ENCODE peak calls at places on chromosome 21, in four cellular contexts. M is germinal center, U is H7, I is brain microvascular endothelial cell. V is an unnamed sample.

GRCh38 chr21:17343055-17343454 is 169.8 kb upstream of the CXADR start:
- DNase-seq in M (no peak), U (peak), I (peak), V (peak)

GRCh38 chr21:42929969-42930368 is 4.5 kb upstream of the ERVH48-1 start:
- DNase-seq in M (no peak), U (no peak), I (no peak), V (no peak)

GRCh38 chr21:26506951-26507350 is 66.1 kb downstream of the CYYR1 start:
- DNase-seq in M (no peak), U (no peak), I (peak), V (no peak)

GRCh38 chr21:9758141-9758540 is 763.2 kb upstream of the TPTE start:
- DNase-seq in M (no peak), U (no peak), I (no peak), V (no peak)

GRCh38 chr21:39024538-39024937 is 158.7 kb downstream of the PSMG1 start:
- DNase-seq in M (no peak), U (no peak), I (no peak), V (no peak)

GRCh38 chr21:46126321-46127238 is 28.7 kb downstream of the COL6A2 start:
- DNase-seq in M (no peak), U (peak), I (no peak), V (no peak)

GRCh38 chr21:39900491-39900890 is 33.3 kb downstream of the PCP4 start:
- DNase-seq in M (no peak), U (no peak), I (no peak), V (no peak)

GRCh38 chr21:42837421-42838211 is 41.7 kb downstream of the WDR4 start:
- DNase-seq in M (no peak), U (peak), I (no peak), V (no peak)

GRCh38 chr21:33078907-33079582 is 9.1 kb downstream of the OLIG1 start:
- DNase-seq in M (peak), U (peak), I (peak), V (no peak)

GRCh38 chr21:31162827-31163226 is 124.6 kb upstream of the KRTAP19-8 start:
- DNase-seq in M (no peak), U (no peak), I (peak), V (no peak)

GRCh38 chr21:35614412-35614901 is 445.9 kb downstream of the SETD4 start:
- DNase-seq in M (no peak), U (no peak), I (peak), V (no peak)

GRCh38 chr21:43318841-43319781 is 107.8 kb downstream of the SIK1 start:
- DNase-seq in M (peak), U (no peak), I (peak), V (no peak)

GRCh38 chr21:20570824-20571232 is 427.4 kb upstream of the NCAM2 start:
- DNase-seq in M (no peak), U (peak), I (no peak), V (peak)

GRCh38 chr21:29514652-29515247 is 216.0 kb downstream of the BACH1 start:
- DNase-seq in M (no peak), U (no peak), I (no peak), V (no peak)

GRCh38 chr21:41933259-41934079 is 20.3 kb downstream of the C2CD2 start:
- DNase-seq in M (no peak), U (no peak), I (no peak), V (no peak)

GRCh38 chr21:41537356-41537755 is 29.4 kb upstream of the TMPRSS2 start:
- DNase-seq in M (no peak), U (no peak), I (no peak), V (no peak)

GRCh38 chr21:21200939-21201610 is 202.9 kb downstream of the NCAM2 start:
- DNase-seq in M (no peak), U (no peak), I (peak), V (no peak)

GRCh38 chr21:21052672-21053071 is 54.5 kb downstream of the NCAM2 start:
- DNase-seq in M (no peak), U (no peak), I (no peak), V (no peak)

GRCh38 chr21:25963186-25963585 is 207.4 kb downstream of the APP start:
- DNase-seq in M (no peak), U (no peak), I (no peak), V (no peak)

GRCh38 chr21:34807146-34807880 is 138.5 kb downstream of the CLIC6 start:
- DNase-seq in M (no peak), U (no peak), I (peak), V (no peak)

GRCh38 chr21:39885119-39885848 is 18.0 kb downstream of the PCP4 start:
- DNase-seq in M (no peak), U (peak), I (no peak), V (peak)

GRCh38 chr21:42107177-42107880 is 36.2 kb downstream of the UMODL1 start:
- DNase-seq in M (no peak), U (peak), I (no peak), V (peak)

GRCh38 chr21:26840206-26840605 is 5.0 kb downstream of the ADAMTS1 start:
- DNase-seq in M (no peak), U (no peak), I (no peak), V (no peak)

GRCh38 chr21:34965200-34966174 is 83.6 kb downstream of the RUNX1 start:
- DNase-seq in M (no peak), U (no peak), I (no peak), V (no peak)

GRCh38 chr21:14686466-14687276 is 140.6 kb upstream of the SAMSN1 start:
- DNase-seq in M (peak), U (no peak), I (no peak), V (no peak)

GRCh38 chr21:45516671-45517151 is 25.5 kb downstream of the SLC19A1 start:
- DNase-seq in M (no peak), U (no peak), I (no peak), V (no peak)

GRCh38 chr21:17660449-17660848 is 47.7 kb upstream of the BTG3 start:
- DNase-seq in M (no peak), U (no peak), I (no peak), V (no peak)

GRCh38 chr21:40667964-40668363 is 179.0 kb downstream of the DSCAM start:
- DNase-seq in M (no peak), U (no peak), I (no peak), V (no peak)

GRCh38 chr21:15283138-15283537 is 218.3 kb upstream of the NRIP1 start:
- DNase-seq in M (no peak), U (no peak), I (no peak), V (no peak)

GRCh38 chr21:39079617-39080016 is 103.6 kb downstream of the PSMG1 start:
- DNase-seq in M (no peak), U (no peak), I (peak), V (no peak)

GRCh38 chr21:15250384-15250783 is 185.6 kb upstream of the NRIP1 start:
- DNase-seq in M (no peak), U (no peak), I (no peak), V (no peak)

GRCh38 chr21:29215709-29216108 is 83.0 kb upstream of the BACH1 start:
- DNase-seq in M (no peak), U (no peak), I (no peak), V (no peak)

GRCh38 chr21:43953028-43953427 is 59.1 kb upstream of the TRAPPC10 start:
- DNase-seq in M (no peak), U (no peak), I (no peak), V (no peak)

GRCh38 chr21:29258626-29259335 is 39.9 kb upstream of the BACH1 start:
- DNase-seq in M (no peak), U (no peak), I (peak), V (no peak)

GRCh38 chr21:41167348-41168342 is at the start of gene BACE2:
- DNase-seq in M (peak), U (peak), I (peak), V (peak)